ENCODE peak calls at places on chromosomes 7 and 10, in ten cellular contexts. One of them, this sample, is unnamed.
A peak's percentile ranks its signal among the peaks of the same experiment; 100 is the strongest.

GRCh38 chr10:117163061-117163953 is 25.2 kb upstream of the VAX1 start:
- DNase-seq in RCC 7860: no peak
- DNase-seq in effector CD4-positive, alpha-beta T cell: no peak
- DNase-seq in activated naive CD8-positive, alpha-beta T cell treated with anti-CD3 and anti-CD28 coated beads, Interleukin-2, amount 50 U/mL, for 16 hours: no peak
- DNase-seq in fibroblast of lung: no peak
- DNase-seq in midbrain: no peak
- DNase-seq in H1: peak; percentile 84
- DNase-seq in H7: peak; percentile 94
- DNase-seq in LoVo: no peak
- DNase-seq in choroid plexus epithelial cell: no peak
- DNase-seq in this sample: no peak

GRCh38 chr10:77409697-77410471 is 227.7 kb downstream of the KCNMA1 start:
- DNase-seq in RCC 7860: peak; percentile 7
- DNase-seq in effector CD4-positive, alpha-beta T cell: no peak
- DNase-seq in activated naive CD8-positive, alpha-beta T cell treated with anti-CD3 and anti-CD28 coated beads, Interleukin-2, amount 50 U/mL, for 16 hours: no peak
- DNase-seq in fibroblast of lung: no peak
- DNase-seq in midbrain: no peak
- DNase-seq in H1: no peak
- DNase-seq in H7: peak; percentile 44
- DNase-seq in LoVo: peak; percentile 29
- DNase-seq in choroid plexus epithelial cell: no peak
- DNase-seq in this sample: no peak

GRCh38 chr7:30041526-30042269 is 13.5 kb downstream of the PLEKHA8 start:
- DNase-seq in RCC 7860: no peak
- DNase-seq in effector CD4-positive, alpha-beta T cell: no peak
- DNase-seq in activated naive CD8-positive, alpha-beta T cell treated with anti-CD3 and anti-CD28 coated beads, Interleukin-2, amount 50 U/mL, for 16 hours: no peak
- DNase-seq in fibroblast of lung: no peak
- DNase-seq in midbrain: no peak
- DNase-seq in H1: no peak
- DNase-seq in H7: no peak
- DNase-seq in LoVo: no peak
- DNase-seq in choroid plexus epithelial cell: peak; percentile 69
- DNase-seq in this sample: no peak

GRCh38 chr7:100949227-100949930 is at the start of gene MUC3A:
- DNase-seq in RCC 7860: no peak
- DNase-seq in effector CD4-positive, alpha-beta T cell: no peak
- DNase-seq in activated naive CD8-positive, alpha-beta T cell treated with anti-CD3 and anti-CD28 coated beads, Interleukin-2, amount 50 U/mL, for 16 hours: no peak
- DNase-seq in fibroblast of lung: no peak
- DNase-seq in midbrain: no peak
- DNase-seq in H1: peak; percentile 66
- DNase-seq in H7: peak; percentile 70
- DNase-seq in LoVo: no peak
- DNase-seq in choroid plexus epithelial cell: no peak
- DNase-seq in this sample: no peak

GRCh38 chr7:134031835-134032617 is 95.1 kb upstream of the LRGUK start:
- DNase-seq in RCC 7860: no peak
- DNase-seq in effector CD4-positive, alpha-beta T cell: no peak
- DNase-seq in activated naive CD8-positive, alpha-beta T cell treated with anti-CD3 and anti-CD28 coated beads, Interleukin-2, amount 50 U/mL, for 16 hours: no peak
- DNase-seq in fibroblast of lung: no peak
- DNase-seq in midbrain: no peak
- DNase-seq in H1: no peak
- DNase-seq in H7: no peak
- DNase-seq in LoVo: no peak
- DNase-seq in choroid plexus epithelial cell: peak; percentile 20
- DNase-seq in this sample: no peak

GRCh38 chr7:107318523-107319160 is 149.8 kb downstream of the HBP1 start:
- DNase-seq in RCC 7860: no peak
- DNase-seq in effector CD4-positive, alpha-beta T cell: no peak
- DNase-seq in activated naive CD8-positive, alpha-beta T cell treated with anti-CD3 and anti-CD28 coated beads, Interleukin-2, amount 50 U/mL, for 16 hours: no peak
- DNase-seq in fibroblast of lung: peak; percentile 69
- DNase-seq in midbrain: no peak
- DNase-seq in H1: no peak
- DNase-seq in H7: no peak
- DNase-seq in LoVo: peak; percentile 19
- DNase-seq in choroid plexus epithelial cell: peak; percentile 34
- DNase-seq in this sample: no peak

GRCh38 chr7:155533827-155534690 is 12.3 kb downstream of the CNPY1 start:
- DNase-seq in RCC 7860: no peak
- DNase-seq in effector CD4-positive, alpha-beta T cell: no peak
- DNase-seq in activated naive CD8-positive, alpha-beta T cell treated with anti-CD3 and anti-CD28 coated beads, Interleukin-2, amount 50 U/mL, for 16 hours: no peak
- DNase-seq in fibroblast of lung: peak; percentile 7
- DNase-seq in midbrain: no peak
- DNase-seq in H1: peak; percentile 89
- DNase-seq in H7: peak; percentile 98
- DNase-seq in LoVo: no peak
- DNase-seq in choroid plexus epithelial cell: peak; percentile 17
- DNase-seq in this sample: no peak

GRCh38 chr10:87817291-87817872 is 644 bp downstream of the ATAD1 start:
- DNase-seq in RCC 7860: no peak
- DNase-seq in effector CD4-positive, alpha-beta T cell: no peak
- DNase-seq in activated naive CD8-positive, alpha-beta T cell treated with anti-CD3 and anti-CD28 coated beads, Interleukin-2, amount 50 U/mL, for 16 hours: no peak
- DNase-seq in fibroblast of lung: peak; percentile 7
- DNase-seq in midbrain: no peak
- DNase-seq in H1: no peak
- DNase-seq in H7: no peak
- DNase-seq in LoVo: no peak
- DNase-seq in choroid plexus epithelial cell: peak; percentile 15
- DNase-seq in this sample: no peak

GRCh38 chr10:23474081-23474480 is 35.2 kb downstream of the OTUD1 start:
- DNase-seq in RCC 7860: no peak
- DNase-seq in effector CD4-positive, alpha-beta T cell: no peak
- DNase-seq in activated naive CD8-positive, alpha-beta T cell treated with anti-CD3 and anti-CD28 coated beads, Interleukin-2, amount 50 U/mL, for 16 hours: no peak
- DNase-seq in fibroblast of lung: no peak
- DNase-seq in midbrain: no peak
- DNase-seq in H1: no peak
- DNase-seq in H7: no peak
- DNase-seq in LoVo: no peak
- DNase-seq in choroid plexus epithelial cell: no peak
- DNase-seq in this sample: no peak

GRCh38 chr10:28425431-28425830 is 107.5 kb upstream of the WAC start:
- DNase-seq in RCC 7860: no peak
- DNase-seq in effector CD4-positive, alpha-beta T cell: no peak
- DNase-seq in activated naive CD8-positive, alpha-beta T cell treated with anti-CD3 and anti-CD28 coated beads, Interleukin-2, amount 50 U/mL, for 16 hours: no peak
- DNase-seq in fibroblast of lung: no peak
- DNase-seq in midbrain: no peak
- DNase-seq in H1: no peak
- DNase-seq in H7: no peak
- DNase-seq in LoVo: no peak
- DNase-seq in choroid plexus epithelial cell: no peak
- DNase-seq in this sample: no peak

GRCh38 chr7:88243345-88243909 is 23.6 kb upstream of the SRI start:
- DNase-seq in RCC 7860: peak; percentile 58
- DNase-seq in effector CD4-positive, alpha-beta T cell: no peak
- DNase-seq in activated naive CD8-positive, alpha-beta T cell treated with anti-CD3 and anti-CD28 coated beads, Interleukin-2, amount 50 U/mL, for 16 hours: no peak
- DNase-seq in fibroblast of lung: peak; percentile 66
- DNase-seq in midbrain: peak; percentile 40
- DNase-seq in H1: peak; percentile 45
- DNase-seq in H7: peak; percentile 30
- DNase-seq in LoVo: peak; percentile 79
- DNase-seq in choroid plexus epithelial cell: peak; percentile 85
- DNase-seq in this sample: peak; percentile 16

GRCh38 chr7:150420987-150421674 is 29.3 kb upstream of the GIMAP8 start:
- DNase-seq in RCC 7860: peak; percentile 77
- DNase-seq in effector CD4-positive, alpha-beta T cell: peak; percentile 82
- DNase-seq in activated naive CD8-positive, alpha-beta T cell treated with anti-CD3 and anti-CD28 coated beads, Interleukin-2, amount 50 U/mL, for 16 hours: peak; percentile 73
- DNase-seq in fibroblast of lung: peak; percentile 70
- DNase-seq in midbrain: peak; percentile 87
- DNase-seq in H1: peak; percentile 93
- DNase-seq in H7: peak; percentile 91
- DNase-seq in LoVo: peak; percentile 91
- DNase-seq in choroid plexus epithelial cell: peak; percentile 86
- DNase-seq in this sample: peak; percentile 79

GRCh38 chr7:36079446-36080025 is 73.5 kb upstream of the EEPD1 start:
- DNase-seq in RCC 7860: peak; percentile 71
- DNase-seq in effector CD4-positive, alpha-beta T cell: no peak
- DNase-seq in activated naive CD8-positive, alpha-beta T cell treated with anti-CD3 and anti-CD28 coated beads, Interleukin-2, amount 50 U/mL, for 16 hours: no peak
- DNase-seq in fibroblast of lung: no peak
- DNase-seq in midbrain: no peak
- DNase-seq in H1: no peak
- DNase-seq in H7: no peak
- DNase-seq in LoVo: no peak
- DNase-seq in choroid plexus epithelial cell: peak; percentile 5
- DNase-seq in this sample: no peak

GRCh38 chr7:144834516-144835165 is 1.2 kb downstream of the TPK1 start:
- DNase-seq in RCC 7860: peak; percentile 37
- DNase-seq in effector CD4-positive, alpha-beta T cell: peak; percentile 30
- DNase-seq in activated naive CD8-positive, alpha-beta T cell treated with anti-CD3 and anti-CD28 coated beads, Interleukin-2, amount 50 U/mL, for 16 hours: no peak
- DNase-seq in fibroblast of lung: no peak
- DNase-seq in midbrain: no peak
- DNase-seq in H1: no peak
- DNase-seq in H7: peak; percentile 7
- DNase-seq in LoVo: no peak
- DNase-seq in choroid plexus epithelial cell: peak; percentile 65
- DNase-seq in this sample: peak; percentile 16

GRCh38 chr7:77674878-77675277 is 21.4 kb upstream of the RSBN1L start:
- DNase-seq in RCC 7860: peak; percentile 54
- DNase-seq in effector CD4-positive, alpha-beta T cell: no peak
- DNase-seq in activated naive CD8-positive, alpha-beta T cell treated with anti-CD3 and anti-CD28 coated beads, Interleukin-2, amount 50 U/mL, for 16 hours: no peak
- DNase-seq in fibroblast of lung: no peak
- DNase-seq in midbrain: no peak
- DNase-seq in H1: no peak
- DNase-seq in H7: no peak
- DNase-seq in LoVo: peak; percentile 71
- DNase-seq in choroid plexus epithelial cell: no peak
- DNase-seq in this sample: no peak

GRCh38 chr10:88459523-88459922 is 123.6 kb downstream of the RNLS start:
- DNase-seq in RCC 7860: no peak
- DNase-seq in effector CD4-positive, alpha-beta T cell: no peak
- DNase-seq in activated naive CD8-positive, alpha-beta T cell treated with anti-CD3 and anti-CD28 coated beads, Interleukin-2, amount 50 U/mL, for 16 hours: no peak
- DNase-seq in fibroblast of lung: no peak
- DNase-seq in midbrain: no peak
- DNase-seq in H1: no peak
- DNase-seq in H7: no peak
- DNase-seq in LoVo: no peak
- DNase-seq in choroid plexus epithelial cell: no peak
- DNase-seq in this sample: no peak

GRCh38 chr7:111356941-111357340 is 205.4 kb downstream of the IMMP2L start:
- DNase-seq in RCC 7860: no peak
- DNase-seq in effector CD4-positive, alpha-beta T cell: no peak
- DNase-seq in activated naive CD8-positive, alpha-beta T cell treated with anti-CD3 and anti-CD28 coated beads, Interleukin-2, amount 50 U/mL, for 16 hours: no peak
- DNase-seq in fibroblast of lung: no peak
- DNase-seq in midbrain: no peak
- DNase-seq in H1: no peak
- DNase-seq in H7: no peak
- DNase-seq in LoVo: no peak
- DNase-seq in choroid plexus epithelial cell: peak; percentile 17
- DNase-seq in this sample: no peak

GRCh38 chr10:96212911-96213310 is 58.5 kb downstream of the BLNK start:
- DNase-seq in RCC 7860: no peak
- DNase-seq in effector CD4-positive, alpha-beta T cell: no peak
- DNase-seq in activated naive CD8-positive, alpha-beta T cell treated with anti-CD3 and anti-CD28 coated beads, Interleukin-2, amount 50 U/mL, for 16 hours: no peak
- DNase-seq in fibroblast of lung: no peak
- DNase-seq in midbrain: no peak
- DNase-seq in H1: no peak
- DNase-seq in H7: no peak
- DNase-seq in LoVo: no peak
- DNase-seq in choroid plexus epithelial cell: no peak
- DNase-seq in this sample: no peak

GRCh38 chr10:101351017-101351416 is 2.9 kb upstream of the BTRC start:
- DNase-seq in RCC 7860: no peak
- DNase-seq in effector CD4-positive, alpha-beta T cell: no peak
- DNase-seq in activated naive CD8-positive, alpha-beta T cell treated with anti-CD3 and anti-CD28 coated beads, Interleukin-2, amount 50 U/mL, for 16 hours: no peak
- DNase-seq in fibroblast of lung: no peak
- DNase-seq in midbrain: no peak
- DNase-seq in H1: no peak
- DNase-seq in H7: no peak
- DNase-seq in LoVo: no peak
- DNase-seq in choroid plexus epithelial cell: no peak
- DNase-seq in this sample: no peak

GRCh38 chr10:77548157-77548556 is 89.5 kb downstream of the KCNMA1 start:
- DNase-seq in RCC 7860: no peak
- DNase-seq in effector CD4-positive, alpha-beta T cell: no peak
- DNase-seq in activated naive CD8-positive, alpha-beta T cell treated with anti-CD3 and anti-CD28 coated beads, Interleukin-2, amount 50 U/mL, for 16 hours: no peak
- DNase-seq in fibroblast of lung: no peak
- DNase-seq in midbrain: no peak
- DNase-seq in H1: no peak
- DNase-seq in H7: no peak
- DNase-seq in LoVo: no peak
- DNase-seq in choroid plexus epithelial cell: no peak
- DNase-seq in this sample: no peak

GRCh38 chr10:121057291-121057690 is 206.1 kb downstream of the WDR11 start:
- DNase-seq in RCC 7860: no peak
- DNase-seq in effector CD4-positive, alpha-beta T cell: no peak
- DNase-seq in activated naive CD8-positive, alpha-beta T cell treated with anti-CD3 and anti-CD28 coated beads, Interleukin-2, amount 50 U/mL, for 16 hours: no peak
- DNase-seq in fibroblast of lung: no peak
- DNase-seq in midbrain: no peak
- DNase-seq in H1: no peak
- DNase-seq in H7: no peak
- DNase-seq in LoVo: no peak
- DNase-seq in choroid plexus epithelial cell: no peak
- DNase-seq in this sample: no peak

GRCh38 chr10:127776816-127777215 is 39.8 kb downstream of the FOXI2 start:
- DNase-seq in RCC 7860: no peak
- DNase-seq in effector CD4-positive, alpha-beta T cell: no peak
- DNase-seq in activated naive CD8-positive, alpha-beta T cell treated with anti-CD3 and anti-CD28 coated beads, Interleukin-2, amount 50 U/mL, for 16 hours: no peak
- DNase-seq in fibroblast of lung: no peak
- DNase-seq in midbrain: no peak
- DNase-seq in H1: no peak
- DNase-seq in H7: no peak
- DNase-seq in LoVo: no peak
- DNase-seq in choroid plexus epithelial cell: no peak
- DNase-seq in this sample: no peak

GRCh38 chr7:32616625-32617024 is 121.3 kb downstream of the AVL9 start:
- DNase-seq in RCC 7860: peak; percentile 80
- DNase-seq in effector CD4-positive, alpha-beta T cell: no peak
- DNase-seq in activated naive CD8-positive, alpha-beta T cell treated with anti-CD3 and anti-CD28 coated beads, Interleukin-2, amount 50 U/mL, for 16 hours: no peak
- DNase-seq in fibroblast of lung: peak; percentile 51
- DNase-seq in midbrain: no peak
- DNase-seq in H1: no peak
- DNase-seq in H7: no peak
- DNase-seq in LoVo: peak; percentile 31
- DNase-seq in choroid plexus epithelial cell: peak; percentile 65
- DNase-seq in this sample: no peak

GRCh38 chr10:59854571-59854970 is 51.8 kb downstream of the CCDC6 start:
- DNase-seq in RCC 7860: no peak
- DNase-seq in effector CD4-positive, alpha-beta T cell: no peak
- DNase-seq in activated naive CD8-positive, alpha-beta T cell treated with anti-CD3 and anti-CD28 coated beads, Interleukin-2, amount 50 U/mL, for 16 hours: no peak
- DNase-seq in fibroblast of lung: no peak
- DNase-seq in midbrain: no peak
- DNase-seq in H1: no peak
- DNase-seq in H7: no peak
- DNase-seq in LoVo: no peak
- DNase-seq in choroid plexus epithelial cell: no peak
- DNase-seq in this sample: no peak

GRCh38 chr7:47083476-47084250 is 498.2 kb downstream of the TNS3 start:
- DNase-seq in RCC 7860: no peak
- DNase-seq in effector CD4-positive, alpha-beta T cell: no peak
- DNase-seq in activated naive CD8-positive, alpha-beta T cell treated with anti-CD3 and anti-CD28 coated beads, Interleukin-2, amount 50 U/mL, for 16 hours: no peak
- DNase-seq in fibroblast of lung: no peak
- DNase-seq in midbrain: no peak
- DNase-seq in H1: no peak
- DNase-seq in H7: no peak
- DNase-seq in LoVo: no peak
- DNase-seq in choroid plexus epithelial cell: no peak
- DNase-seq in this sample: no peak

GRCh38 chr10:132707121-132707775 is 78.7 kb downstream of the NKX6-2 start:
- DNase-seq in RCC 7860: no peak
- DNase-seq in effector CD4-positive, alpha-beta T cell: no peak
- DNase-seq in activated naive CD8-positive, alpha-beta T cell treated with anti-CD3 and anti-CD28 coated beads, Interleukin-2, amount 50 U/mL, for 16 hours: no peak
- DNase-seq in fibroblast of lung: no peak
- DNase-seq in midbrain: no peak
- DNase-seq in H1: no peak
- DNase-seq in H7: no peak
- DNase-seq in LoVo: peak; percentile 2
- DNase-seq in choroid plexus epithelial cell: no peak
- DNase-seq in this sample: no peak

GRCh38 chr7:44767912-44768662 is 19.4 kb downstream of the ZMIZ2 start:
- DNase-seq in RCC 7860: no peak
- DNase-seq in effector CD4-positive, alpha-beta T cell: no peak
- DNase-seq in activated naive CD8-positive, alpha-beta T cell treated with anti-CD3 and anti-CD28 coated beads, Interleukin-2, amount 50 U/mL, for 16 hours: no peak
- DNase-seq in fibroblast of lung: peak; percentile 90
- DNase-seq in midbrain: peak; percentile 42
- DNase-seq in H1: no peak
- DNase-seq in H7: peak; percentile 50
- DNase-seq in LoVo: no peak
- DNase-seq in choroid plexus epithelial cell: peak; percentile 87
- DNase-seq in this sample: peak; percentile 21

GRCh38 chr10:130964771-130965170 is 346.8 kb downstream of the TCERG1L start:
- DNase-seq in RCC 7860: no peak
- DNase-seq in effector CD4-positive, alpha-beta T cell: no peak
- DNase-seq in activated naive CD8-positive, alpha-beta T cell treated with anti-CD3 and anti-CD28 coated beads, Interleukin-2, amount 50 U/mL, for 16 hours: no peak
- DNase-seq in fibroblast of lung: no peak
- DNase-seq in midbrain: no peak
- DNase-seq in H1: no peak
- DNase-seq in H7: no peak
- DNase-seq in LoVo: no peak
- DNase-seq in choroid plexus epithelial cell: no peak
- DNase-seq in this sample: no peak